ENCODE peak calls at places on chromosomes 2 and 18, in four cellular contexts. C, H, X and W are unnamed samples. For H3K27me3 and H3K4me1, the result is how much of the 10 kb centered on the place peaks cover.

GRCh38 chr2:233473386-233473791 is 93.2 kb downstream of the USP40 start:
- DNase-seq in C (no peak), H (no peak), X (no peak), W (no peak)

GRCh38 chr2:8886876-8887275 is 49.5 kb upstream of the KIDINS220 start:
- DNase-seq in C (peak), H (no peak), X (no peak), W (no peak)

GRCh38 chr2:45935791-45936622 is 284.5 kb downstream of the PRKCE start:
- DNase-seq in C (peak), H (peak), X (peak), W (peak)

GRCh38 chr2:12177052-12177994 is 430.9 kb downstream of the LPIN1 start:
- DNase-seq in C (peak), H (peak), X (no peak), W (no peak)

GRCh38 chr2:207416936-207417718 is 112.6 kb upstream of the CREB1 start:
- DNase-seq in C (peak), H (no peak), X (no peak), W (no peak)

GRCh38 chr2:170298861-170299429 is 121.0 kb downstream of the MYO3B start:
- DNase-seq in C (no peak), H (no peak), X (no peak), W (no peak)

GRCh38 chr2:162403884-162404283 is 60.0 kb downstream of the GCA start:
- DNase-seq in C (peak), H (no peak), X (no peak), W (no peak)

GRCh38 chr2:122528061-122528460 is 772.6 kb downstream of the TSN start:
- DNase-seq in C (peak), H (no peak), X (no peak), W (no peak)

GRCh38 chr2:196113061-196113974 is 44.7 kb upstream of the DNAH7 start:
- DNase-seq in C (peak), H (no peak), X (no peak), W (peak)

GRCh38 chr2:49367003-49367402 is 212.7 kb upstream of the FSHR start:
- DNase-seq in C (no peak), H (no peak), X (no peak), W (no peak)

GRCh38 chr2:15719566-15720313 is 128.1 kb downstream of the DDX1 start:
- DNase-seq in C (no peak), H (no peak), X (no peak), W (peak)

GRCh38 chr2:226721541-226721940 is 78.1 kb downstream of the IRS1 start:
- DNase-seq in C (no peak), H (peak), X (no peak), W (peak)

GRCh38 chr2:96533292-96534073 is 3.1 kb upstream of the ARID5A start:
- DNase-seq in C (peak), H (peak), X (no peak), W (peak)

GRCh38 chr18:78924301-78925192 is 55.1 kb upstream of the SALL3 start:
- DNase-seq in C (no peak), H (no peak), X (no peak), W (no peak)

GRCh38 chr18:78927156-78927555 is 52.5 kb upstream of the SALL3 start:
- DNase-seq in C (no peak), H (no peak), X (no peak), W (peak)

GRCh38 chr18:78926243-78926615 is 53.4 kb upstream of the SALL3 start:
- DNase-seq in C (no peak), H (no peak), X (no peak), W (peak)

GRCh38 chr18:78925193-78925540 is 54.5 kb upstream of the SALL3 start:
- DNase-seq in C (no peak), H (no peak), X (no peak), W (no peak)

DNA sequence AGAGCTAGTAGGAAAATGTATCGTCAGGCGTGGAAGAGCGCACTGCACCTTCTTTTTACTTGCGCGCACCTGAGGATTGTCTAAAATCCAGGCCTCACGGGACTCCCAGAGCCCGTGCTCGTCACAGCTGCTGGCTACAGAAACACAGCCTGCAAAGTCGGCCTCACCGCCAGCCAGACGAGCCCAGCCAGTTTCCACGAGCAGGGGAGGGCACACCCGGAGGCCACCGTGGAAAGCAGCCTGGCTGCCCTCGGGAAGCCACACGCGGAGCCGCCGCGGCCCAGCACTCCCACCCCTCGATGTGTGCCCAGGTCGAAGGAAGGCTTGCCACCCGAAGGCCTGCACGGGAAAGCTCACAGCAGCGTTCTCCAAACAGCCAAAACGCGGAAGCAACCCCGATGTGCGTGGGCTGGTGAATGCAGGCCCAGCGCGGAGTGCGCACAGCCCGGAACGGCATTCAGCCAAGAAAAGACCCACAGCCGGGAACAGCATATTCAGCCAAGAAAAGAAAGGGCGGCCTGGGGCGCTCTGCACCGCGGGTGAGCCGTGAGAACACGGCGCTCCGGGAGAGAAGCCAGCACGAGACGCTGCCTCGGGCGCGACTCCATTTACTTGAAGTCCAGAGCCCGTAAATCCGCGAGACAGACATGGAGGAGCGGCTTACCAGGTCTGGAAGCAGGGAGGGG is 53.9 kb upstream of the SALL3 start:
- DNase-seq in C (no peak), H (no peak), X (no peak), W (no peak)
- H3K27me3 ChIP-seq in C (under half), H (under half), X (under half), W (under half)

DNA sequence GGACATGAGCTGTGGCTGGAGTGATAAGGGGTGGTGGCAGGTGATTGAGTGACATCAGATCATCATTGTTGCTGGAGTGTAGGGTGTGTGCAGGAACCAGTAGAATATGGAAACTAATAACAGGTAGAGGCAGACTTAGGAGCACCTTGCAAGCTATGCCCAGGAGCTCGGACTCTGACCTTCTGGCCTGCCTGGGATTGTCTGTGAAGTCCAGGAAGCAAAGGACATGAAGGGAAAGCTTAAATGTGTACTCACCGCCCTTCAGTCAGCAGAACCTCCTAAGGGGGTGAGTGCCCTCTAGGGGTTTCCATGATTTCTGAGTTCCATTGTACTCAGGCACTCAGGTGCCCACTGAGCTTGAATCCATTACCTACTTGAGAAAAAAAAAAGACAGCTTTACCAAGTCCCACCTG is 104.2 kb downstream of the CRIM1 start:
- DNase-seq in C (peak), H (no peak), X (no peak), W (no peak)
- H3K27ac ChIP-seq in C (peak), H (no peak), X (peak), W (peak)

GRCh38 chr2:209230560-209230959 is 193.3 kb upstream of the MAP2 start:
- DNase-seq in C (no peak), H (no peak), X (no peak), W (no peak)

GRCh38 chr2:209239585-209239938 is 184.3 kb upstream of the MAP2 start:
- DNase-seq in C (no peak), H (no peak), X (no peak), W (no peak)

GRCh38 chr2:209240204-209240603 is 183.6 kb upstream of the MAP2 start:
- DNase-seq in C (no peak), H (no peak), X (no peak), W (no peak)

GRCh38 chr2:209238765-209239584 is 184.9 kb upstream of the MAP2 start:
- DNase-seq in C (no peak), H (no peak), X (no peak), W (no peak)

GRCh38 chr2:209236369-209236768 is 187.5 kb upstream of the MAP2 start:
- DNase-seq in C (no peak), H (no peak), X (no peak), W (no peak)
- H3K4me1 ChIP-seq in C (under half), H (under half), X (under half), W (under half)

GRCh38 chr2:73334620-73335019 is 41.3 kb upstream of the EGR4 start:
- DNase-seq in C (no peak), H (no peak), X (no peak), W (no peak)
- H3K27me3 ChIP-seq in C (under half), H (under half), X (under half), W (under half)

DNA sequence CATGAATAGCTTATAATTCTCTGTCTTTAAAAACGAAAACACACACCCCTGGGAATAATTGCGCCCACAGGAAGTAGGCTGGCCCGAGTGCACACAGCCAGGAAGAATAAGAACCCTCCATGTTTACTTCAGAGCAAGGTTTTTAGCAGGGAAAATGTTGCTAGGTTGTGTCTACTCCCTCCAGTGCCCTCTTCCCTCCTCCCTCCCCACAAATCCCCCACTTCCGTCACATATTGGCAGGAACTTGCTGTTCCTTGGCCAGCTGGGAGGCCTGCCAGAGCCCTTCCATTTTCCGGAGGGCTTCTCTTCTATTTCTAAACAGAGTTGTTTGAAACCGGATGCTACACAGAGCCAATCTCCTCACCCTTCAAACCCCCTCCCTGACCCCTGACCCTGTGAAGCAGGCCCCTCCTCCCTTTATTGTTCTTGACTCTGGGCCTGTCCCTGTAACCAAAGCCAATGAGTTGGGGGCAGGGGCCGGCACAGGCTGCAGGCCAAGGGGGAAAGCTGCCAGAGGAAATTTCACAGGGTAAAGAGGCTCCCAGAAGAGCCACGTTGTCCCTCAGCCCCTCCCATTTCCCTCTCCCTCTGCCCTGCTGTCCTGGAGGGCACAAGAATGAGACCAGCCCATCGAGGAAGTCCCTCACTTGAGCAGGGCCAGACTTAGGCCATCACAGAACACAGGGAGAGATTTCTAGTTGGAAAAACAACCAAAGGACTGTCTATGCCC is 49.8 kb upstream of the LGALSL start:
- DNase-seq in C (peak), H (peak), X (no peak), W (peak)
- H3K27ac ChIP-seq in C (no peak), H (peak), X (peak), W (peak)

DNA sequence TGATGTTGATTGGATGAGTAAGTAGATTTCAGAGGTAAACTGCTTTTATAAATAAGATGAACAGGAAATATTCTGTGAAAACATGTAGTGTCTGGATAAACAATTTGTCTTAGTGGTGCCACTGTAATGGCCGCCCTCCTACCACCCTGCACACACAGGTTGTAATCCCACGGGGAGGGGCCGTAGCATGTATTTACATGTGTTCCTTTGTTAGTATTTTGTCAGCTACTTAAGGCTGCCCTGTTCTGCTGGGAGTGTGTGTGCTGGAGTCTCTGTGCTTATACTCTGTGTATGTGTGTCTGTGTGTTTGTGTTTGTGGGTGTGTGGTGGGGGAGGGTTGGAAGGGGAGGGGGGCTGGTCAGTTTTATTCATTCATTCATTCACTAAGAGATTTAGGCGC is 5.1 kb downstream of the TSHZ1 start:
- DNase-seq in C (no peak), H (no peak), X (no peak), W (no peak)
- H3K4me1 ChIP-seq in C (under half), H (half or more), X (under half), W (under half)

DNA sequence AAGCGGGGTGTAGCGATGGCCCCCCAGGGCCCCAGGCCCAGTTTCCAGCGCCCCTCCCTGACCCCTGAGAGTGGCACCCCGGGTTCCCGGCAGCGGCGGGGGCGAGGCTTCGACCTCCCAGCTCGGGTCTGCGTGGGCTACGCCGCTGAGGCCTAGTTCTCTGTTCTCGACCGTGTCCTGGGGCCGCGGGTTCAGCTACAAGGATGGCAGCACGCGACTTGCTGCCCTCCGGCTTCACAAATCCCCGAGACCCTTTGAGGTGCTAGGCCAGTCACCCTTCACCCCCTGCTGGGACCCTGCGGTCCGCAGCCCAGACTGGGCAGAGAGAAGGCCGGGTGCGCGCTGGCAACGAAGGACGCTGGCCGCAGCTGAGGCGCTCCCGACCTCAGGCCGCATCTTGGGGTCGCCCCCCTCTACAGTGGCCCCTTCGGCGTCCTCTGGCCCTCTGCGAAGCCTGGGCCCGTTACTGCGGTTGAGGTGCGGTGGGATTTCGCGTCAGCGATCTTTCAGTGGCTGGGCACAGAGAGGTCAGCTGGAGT is 1.2 kb downstream of the OTX1 start:
- DNase-seq in C (no peak), H (no peak), X (no peak), W (no peak)
- H3K27me3 ChIP-seq in C (half or more), H (half or more), X (under half), W (under half)

GRCh38 chr2:62319061-62319460 is 123.1 kb downstream of the B3GNT2 start:
- DNase-seq in C (no peak), H (no peak), X (no peak), W (no peak)

GRCh38 chr2:62309081-62309464 is 113.2 kb downstream of the B3GNT2 start:
- DNase-seq in C (no peak), H (no peak), X (no peak), W (no peak)

GRCh38 chr2:62314291-62314690 is 118.4 kb downstream of the B3GNT2 start:
- DNase-seq in C (no peak), H (no peak), X (no peak), W (no peak)

GRCh38 chr2:62309465-62310091 is 113.7 kb downstream of the B3GNT2 start:
- DNase-seq in C (no peak), H (no peak), X (no peak), W (no peak)

GRCh38 chr2:62313433-62314227 is 117.7 kb downstream of the B3GNT2 start:
- DNase-seq in C (no peak), H (no peak), X (no peak), W (no peak)
- H3K27ac ChIP-seq in C (no peak), H (no peak), X (no peak), W (no peak)

DNA sequence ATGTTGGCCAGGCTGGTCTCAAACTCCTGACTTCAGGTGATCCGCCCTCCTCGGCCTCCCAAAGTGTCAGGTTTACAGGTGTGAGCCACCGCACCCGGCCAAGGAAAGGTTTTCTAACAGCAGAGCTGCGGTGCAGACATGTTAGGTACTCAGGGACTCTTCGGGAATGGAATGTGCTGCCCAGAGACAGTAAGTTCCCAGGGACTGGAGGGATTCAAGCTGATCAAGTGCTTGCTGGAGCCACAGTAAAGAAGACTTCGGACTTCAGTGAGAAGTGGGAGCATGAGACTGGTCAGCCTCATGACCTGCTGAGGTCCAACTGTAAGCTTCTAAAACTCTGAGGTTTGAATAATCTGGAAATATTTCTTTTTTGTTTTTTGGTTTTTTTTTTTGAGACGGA is 7.8 kb upstream of the DES start:
- DNase-seq in C (no peak), H (no peak), X (no peak), W (no peak)
- H3K4me1 ChIP-seq in C (under half), H (under half), X (under half), W (under half)